ENCODE peak calls at places on chromosomes 11 and 22, in four cellular contexts. N, U, E and Q are unnamed samples.

GRCh38 chr11:8059030-8059429 is 22.0 kb upstream of the TUB start:
- DNase-seq in N (no peak), U (no peak), E (no peak), Q (no peak)

GRCh38 chr11:36073411-36074203 is 129.7 kb downstream of the LDLRAD3 start:
- DNase-seq in N (peak), U (no peak), E (no peak), Q (no peak)

GRCh38 chr11:78374917-78375316 is 42.7 kb downstream of the GAB2 start:
- DNase-seq in N (no peak), U (no peak), E (no peak), Q (no peak)

GRCh38 chr11:94768602-94769511 is 701 bp downstream of the AMOTL1 start:
- DNase-seq in N (peak), U (no peak), E (no peak), Q (no peak)

GRCh38 chr11:96607890-96608558 is 218.2 kb downstream of the JRKL start:
- DNase-seq in N (no peak), U (no peak), E (no peak), Q (no peak)

GRCh38 chr11:19466314-19466713 is 225.6 kb upstream of the E2F8 start:
- DNase-seq in N (no peak), U (no peak), E (no peak), Q (no peak)

GRCh38 chr11:12079726-12080556 is 30.4 kb upstream of the MICAL2 start:
- DNase-seq in N (no peak), U (no peak), E (no peak), Q (no peak)

GRCh38 chr11:6526411-6527135 is 29.5 kb downstream of the DNHD1 start:
- DNase-seq in N (no peak), U (no peak), E (no peak), Q (no peak)

GRCh38 chr11:127493330-127493729 is 492.8 kb upstream of the KIRREL3 start:
- DNase-seq in N (peak), U (no peak), E (peak), Q (no peak)

GRCh38 chr22:26922804-26923203 is 265.4 kb downstream of the MIAT start:
- DNase-seq in N (no peak), U (no peak), E (no peak), Q (no peak)

GRCh38 chr11:123235117-123235686 is 40.2 kb upstream of the CLMP start:
- DNase-seq in N (peak), U (peak), E (no peak), Q (peak)

GRCh38 chr22:29470159-29470855 is 9.7 kb upstream of the NEFH start:
- DNase-seq in N (peak), U (peak), E (peak), Q (peak)

GRCh38 chr11:75453916-75454655 is 21.1 kb upstream of the KLHL35 start:
- DNase-seq in N (no peak), U (no peak), E (no peak), Q (no peak)

GRCh38 chr11:18705651-18706281 is 7.2 kb downstream of the TMEM86A start:
- DNase-seq in N (no peak), U (no peak), E (no peak), Q (no peak)

GRCh38 chr11:91081440-91082088 is 858.7 kb upstream of the CHORDC1 start:
- DNase-seq in N (no peak), U (no peak), E (no peak), Q (no peak)

GRCh38 chr22:19492504-19493174 is 12.9 kb downstream of the CDC45 start:
- DNase-seq in N (no peak), U (no peak), E (no peak), Q (no peak)

GRCh38 chr22:38110008-38110862 is at the start of gene BAIAP2L2:
- DNase-seq in N (no peak), U (no peak), E (no peak), Q (no peak)

GRCh38 chr11:108220721-108221346 is 1.6 kb downstream of the NPAT start:
- DNase-seq in N (no peak), U (no peak), E (no peak), Q (no peak)

GRCh38 chr22:43186272-43187170 is at the start of gene TTLL12:
- DNase-seq in N (peak), U (peak), E (no peak), Q (peak)

GRCh38 chr22:22907551-22908494 is 20.2 kb downstream of the IGLL5 start:
- DNase-seq in N (no peak), U (no peak), E (no peak), Q (no peak)